ENCODE peak calls at places on chromosomes 4 and X, in seven cellular contexts. S is astrocyte of the spinal cord; H is CD8-positive, alpha-beta T cell; X is upper lobe of right lung; J is glutamatergic neuron; F is testis; O is AG04450. M is an unnamed sample.

GRCh38 chrX:12951590-12951965 is 23.3 kb upstream of the TMSB4X start:
- DNase-seq in S (no peak), H (no peak), X (no peak), J (no peak), F (no peak), O (no peak), M (no peak)

GRCh38 chr4:98662619-98663225 is 4.3 kb upstream of the TSPAN5 start:
- DNase-seq in S (peak; percentile 64), H (peak; percentile 47), X (no peak), J (peak; percentile 20), F (no peak), O (no peak), M (no peak)

GRCh38 chr4:106367072-106367471 is 1.5 kb downstream of the GIMD1 start:
- DNase-seq in S (no peak), H (no peak), X (no peak), J (no peak), F (no peak), O (no peak), M (no peak)

GRCh38 chr4:89803036-89803435 is 33.9 kb downstream of the SNCA start:
- DNase-seq in S (no peak), H (no peak), X (no peak), J (no peak), F (no peak), O (no peak), M (no peak)

GRCh38 chr4:143514432-143514831 is 930 bp downstream of the SMARCA5 start:
- DNase-seq in S (peak; percentile 54), H (peak; percentile 13), X (peak; percentile 68), J (peak; percentile 77), F (peak; percentile 72), O (no peak), M (no peak)

GRCh38 chrX:24369816-24370215 is 9.4 kb downstream of the SUPT20HL1 start:
- DNase-seq in S (no peak), H (no peak), X (no peak), J (no peak), F (no peak), O (no peak), M (no peak)

GRCh38 chr4:11847161-11847560 is 418.5 kb upstream of the HS3ST1 start:
- DNase-seq in S (no peak), H (no peak), X (no peak), J (no peak), F (no peak), O (no peak), M (no peak)

GRCh38 chr4:95505149-95505548 is 43.6 kb downstream of the UNC5C start:
- DNase-seq in S (peak; percentile 87), H (no peak), X (no peak), J (no peak), F (no peak), O (peak; percentile 7), M (no peak)

GRCh38 chr4:152032722-152033131 is 271.9 kb upstream of the GATB start:
- DNase-seq in S (peak; percentile 70), H (no peak), X (no peak), J (no peak), F (peak; percentile 28), O (peak; percentile 59), M (no peak)

GRCh38 chrX:410296-410695 is 23.6 kb upstream of the PPP2R3B start:
- DNase-seq in S (no peak), H (no peak), X (no peak), J (no peak), F (no peak), O (no peak), M (no peak)

GRCh38 chr4:3206439-3207100 is 42.4 kb upstream of the MSANTD1 start:
- DNase-seq in S (no peak), H (no peak), X (no peak), J (no peak), F (no peak), O (no peak), M (peak; percentile 24)

GRCh38 chr4:15336410-15337184 is 91.2 kb upstream of the C1QTNF7 start:
- DNase-seq in S (peak; percentile 91), H (no peak), X (no peak), J (no peak), F (no peak), O (peak; percentile 76), M (no peak)

GRCh38 chrX:2466876-2467656 is 33.7 kb downstream of the DHRSX start:
- DNase-seq in S (no peak), H (no peak), X (no peak), J (no peak), F (no peak), O (no peak), M (no peak)

GRCh38 chr4:1047106-1047975 is 35.9 kb downstream of the FGFRL1 start:
- DNase-seq in S (no peak), H (no peak), X (peak; percentile 62), J (no peak), F (no peak), O (no peak), M (peak; percentile 96)

GRCh38 chrX:28550331-28550872 is 36.8 kb upstream of the IL1RAPL1 start:
- DNase-seq in S (no peak), H (no peak), X (no peak), J (no peak), F (no peak), O (no peak), M (no peak)
- TF ChIP-seq CTCF in S (no peak), H (no peak), X (no peak), J (no peak), F (no peak), O (no peak), M (no peak)

DNA sequence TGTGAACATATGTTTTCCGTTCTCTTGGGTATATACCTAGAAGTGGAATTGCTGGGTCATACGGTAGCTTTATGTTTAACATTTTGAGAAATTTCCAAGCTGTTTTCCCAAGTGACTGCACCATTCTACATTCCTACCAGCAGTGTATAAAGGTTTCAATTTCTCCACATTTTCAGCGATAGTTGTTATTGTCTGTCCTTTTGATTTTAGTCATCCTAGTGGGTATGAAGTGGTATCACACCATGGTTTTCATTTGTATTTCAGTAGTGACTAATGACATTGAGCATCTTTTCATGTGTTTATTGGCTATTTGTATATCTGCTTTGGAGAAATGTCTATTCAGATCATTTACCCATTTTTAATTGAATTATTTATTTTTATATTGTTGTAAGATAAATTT is 2.4 kb downstream of the PPEF1 start:
- DNase-seq in S (no peak), H (no peak), X (no peak), J (no peak), F (no peak), O (no peak), M (no peak)
- TF ChIP-seq CTCF in S (no peak), H (no peak), X (no peak), J (peak; percentile 29), F (no peak), O (no peak), M (peak; percentile 40)

DNA sequence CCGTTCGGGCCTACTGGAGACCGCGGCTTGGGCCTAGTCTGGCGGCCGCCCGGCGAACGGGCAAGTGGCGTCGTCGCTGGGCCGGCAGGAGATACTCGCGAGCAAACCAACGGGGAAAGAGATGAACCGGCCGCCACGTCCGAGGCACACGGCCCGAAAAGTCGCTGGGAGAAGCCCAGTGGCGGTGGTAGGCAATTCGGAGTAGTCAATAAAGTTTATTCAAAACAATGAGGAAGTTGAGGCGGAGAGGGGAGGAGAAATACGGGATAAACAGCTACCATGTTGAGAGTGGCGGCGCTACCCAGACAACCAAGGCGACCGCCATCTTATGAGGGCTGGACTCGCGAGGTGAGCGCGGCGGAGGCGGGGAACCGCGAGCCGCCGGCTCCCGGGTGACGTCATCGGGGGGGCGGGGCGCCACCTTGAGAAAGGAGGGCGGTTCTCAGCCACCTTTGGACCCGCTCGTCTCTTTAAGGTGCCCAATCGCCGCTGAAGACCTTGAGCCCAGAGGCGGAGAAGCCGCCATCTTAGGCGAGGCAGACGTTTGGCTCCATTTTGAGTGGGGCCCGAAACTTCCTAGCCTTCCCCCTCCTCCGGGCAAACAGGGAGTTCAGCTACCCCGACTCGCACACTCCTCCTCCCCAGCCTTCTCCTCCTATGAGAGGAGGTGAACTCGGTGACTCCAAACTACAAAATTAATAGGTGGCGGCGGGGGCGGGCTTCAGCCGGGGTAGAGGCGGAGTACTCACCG is at the start of gene PHF8:
- DNase-seq in S (peak; percentile 96), H (peak; percentile 95), X (peak; percentile 97), J (peak; percentile 92), F (peak; percentile 96), O (peak; percentile 85), M (peak; percentile 95)
- TF ChIP-seq CTCF in S (no peak), H (no peak), X (no peak), J (no peak), F (no peak), O (no peak), M (peak; percentile 32)

DNA sequence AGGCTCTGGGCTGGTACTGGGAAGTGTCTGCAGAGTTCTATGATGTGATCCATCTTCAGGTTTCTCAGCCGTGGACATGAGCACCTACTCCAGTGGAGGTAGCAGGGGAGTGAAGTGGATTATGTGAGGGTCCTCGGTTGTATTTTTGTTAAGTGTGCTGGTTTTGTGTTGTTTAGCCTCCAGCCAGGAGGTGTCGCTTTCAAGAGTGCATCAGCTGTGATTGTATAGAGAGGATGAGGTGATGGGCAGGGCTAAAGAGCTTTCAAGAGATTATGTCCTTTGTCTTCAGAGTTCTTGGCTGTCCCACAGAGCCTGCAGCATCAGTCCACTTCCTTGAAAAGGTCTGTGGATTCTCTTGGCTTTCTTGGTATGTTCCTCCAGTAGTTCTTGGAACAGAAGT is 256.6 kb downstream of the STK32B start:
- DNase-seq in S (no peak), H (no peak), X (no peak), J (no peak), F (no peak), O (no peak), M (no peak)
- TF ChIP-seq CTCF in S (no peak), H (no peak), X (no peak), J (no peak), F (no peak), O (no peak), M (no peak)

DNA sequence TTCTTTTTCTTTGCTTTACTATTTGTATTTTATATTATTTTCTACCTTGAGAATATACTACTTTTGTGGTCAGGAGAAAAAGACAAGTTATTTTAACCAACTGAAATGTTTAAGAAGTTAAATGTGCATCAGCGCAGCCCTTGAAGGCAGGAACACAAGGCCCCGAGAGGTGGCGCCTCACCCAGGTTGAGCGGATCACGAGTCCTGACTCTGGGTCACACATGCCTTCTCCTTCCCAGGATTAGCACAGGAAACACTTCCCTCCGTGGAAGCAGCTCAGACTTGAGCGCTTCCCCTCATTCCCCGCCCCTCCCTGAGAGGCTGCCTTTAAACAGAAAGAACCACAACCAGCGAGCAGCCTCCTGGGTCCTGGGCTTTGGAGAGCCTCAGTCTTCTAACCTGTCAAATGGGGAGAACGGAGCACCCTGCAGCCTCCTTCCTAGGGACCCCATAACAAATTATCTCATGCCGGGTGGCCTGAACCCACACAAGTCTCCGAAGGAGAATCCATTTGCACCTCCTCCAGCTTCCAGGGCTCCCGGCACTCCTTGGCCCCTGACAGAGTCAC is 217.6 kb downstream of the AFAP1 start:
- DNase-seq in S (no peak), H (no peak), X (no peak), J (no peak), F (no peak), O (no peak), M (no peak)
- TF ChIP-seq CTCF in S (peak; percentile 35), H (no peak), X (no peak), J (no peak), F (no peak), O (peak; percentile 23), M (peak; percentile 46)